ENCODE peak calls at places on chromosomes 3 and 15, in ten cellular contexts. F, A, S, V, B, K, H, N, Q and D are unnamed samples.

GRCh38 chr3:104763007-104763406 is 603.7 kb upstream of the ALCAM start:
- DNase-seq in F (no peak), A (no peak), S (no peak), V (no peak), B (no peak), K (no peak), H (no peak), N (no peak), Q (no peak), D (no peak)

GRCh38 chr15:33309602-33310276 is 1.0 kb upstream of the RYR3 start:
- DNase-seq in F (peak; percentile 67), A (peak; percentile 17), S (no peak), V (peak; percentile 91), B (no peak), K (no peak), H (no peak), N (no peak), Q (no peak), D (no peak)

GRCh38 chr3:101725192-101725889 is 927 bp downstream of the CEP97 start:
- DNase-seq in F (peak; percentile 77), A (no peak), S (peak; percentile 90), V (peak; percentile 63), B (no peak), K (peak; percentile 39), H (no peak), N (peak; percentile 35), Q (peak; percentile 17), D (peak; percentile 64)

GRCh38 chr3:74434406-74434805 is 180.1 kb downstream of the CNTN3 start:
- DNase-seq in F (no peak), A (no peak), S (no peak), V (no peak), B (no peak), K (no peak), H (no peak), N (no peak), Q (no peak), D (no peak)

GRCh38 chr3:156978471-156978961 is 152.4 kb downstream of the LEKR1 start:
- DNase-seq in F (no peak), A (no peak), S (no peak), V (no peak), B (no peak), K (no peak), H (no peak), N (no peak), Q (no peak), D (no peak)

GRCh38 chr3:46924921-46925584 is 47.5 kb downstream of the PTH1R start:
- DNase-seq in F (peak; percentile 70), A (no peak), S (peak; percentile 69), V (no peak), B (no peak), K (no peak), H (peak; percentile 40), N (peak; percentile 7), Q (peak; percentile 9), D (peak; percentile 44)

GRCh38 chr15:88803241-88803919 is at the start of gene ACAN:
- DNase-seq in F (no peak), A (no peak), S (no peak), V (peak; percentile 84), B (no peak), K (no peak), H (no peak), N (no peak), Q (no peak), D (no peak)

GRCh38 chr3:51963951-51964451 is 3.3 kb downstream of the PCBP4 start:
- DNase-seq in F (no peak), A (no peak), S (no peak), V (peak; percentile 52), B (no peak), K (no peak), H (peak; percentile 82), N (no peak), Q (no peak), D (no peak)

GRCh38 chr15:63805993-63806980 is 27.5 kb downstream of the HERC1 start:
- DNase-seq in F (no peak), A (no peak), S (no peak), V (no peak), B (no peak), K (no peak), H (no peak), N (no peak), Q (no peak), D (no peak)

GRCh38 chr3:9116351-9116750 is 133.1 kb downstream of the SRGAP3 start:
- DNase-seq in F (no peak), A (no peak), S (no peak), V (no peak), B (no peak), K (no peak), H (no peak), N (no peak), Q (no peak), D (no peak)

GRCh38 chr15:27237319-27237939 is 266.4 kb downstream of the GABRG3 start:
- DNase-seq in F (no peak), A (no peak), S (no peak), V (no peak), B (no peak), K (no peak), H (no peak), N (no peak), Q (no peak), D (no peak)

GRCh38 chr3:80997622-80998021 is 763.8 kb downstream of the GBE1 start:
- DNase-seq in F (no peak), A (no peak), S (no peak), V (no peak), B (no peak), K (no peak), H (no peak), N (no peak), Q (no peak), D (no peak)

GRCh38 chr3:157871838-157872497 is 234.3 kb downstream of the SHOX2 start:
- DNase-seq in F (no peak), A (no peak), S (no peak), V (no peak), B (no peak), K (no peak), H (no peak), N (no peak), Q (no peak), D (no peak)

GRCh38 chr3:152943645-152944044 is 108.7 kb downstream of the P2RY1 start:
- DNase-seq in F (no peak), A (peak; percentile 25), S (no peak), V (no peak), B (no peak), K (no peak), H (no peak), N (peak; percentile 33), Q (no peak), D (no peak)

GRCh38 chr3:124963755-124964154 is 29.2 kb upstream of the MUC13 start:
- DNase-seq in F (no peak), A (no peak), S (no peak), V (no peak), B (no peak), K (no peak), H (no peak), N (peak; percentile 54), Q (no peak), D (no peak)

DNA sequence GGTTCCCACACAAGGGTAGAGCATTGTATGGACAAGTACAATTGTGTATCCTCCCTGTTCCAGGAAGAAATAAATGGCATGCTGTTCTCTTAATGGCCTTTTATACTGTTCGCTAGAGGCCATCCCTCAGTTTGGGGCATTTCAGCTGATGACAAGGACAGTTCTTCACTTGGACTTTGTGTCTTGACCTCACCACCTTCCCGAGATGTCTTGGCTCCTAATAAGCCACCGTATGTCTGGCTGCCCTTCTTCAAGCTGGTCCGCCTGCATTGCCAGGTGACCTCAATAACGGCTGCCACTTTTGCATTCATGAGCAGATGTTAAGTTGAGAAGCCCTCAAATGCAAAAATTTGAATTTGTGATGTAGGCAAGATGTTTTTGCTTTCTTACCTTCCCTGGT is 24.1 kb downstream of the ZBTB38 start:
- DNase-seq in F (no peak), A (no peak), S (no peak), V (no peak), B (no peak), K (no peak), H (no peak), N (no peak), Q (no peak), D (no peak)
- H3K27ac ChIP-seq in F (no peak overlapping the region), A (no peak overlapping the region), S (no peak overlapping the region), V (peak overlapping the region; percentile 94), B (peak overlapping the region; percentile 31), K (no peak overlapping the region), H (no peak overlapping the region), N (no peak overlapping the region), Q (no peak overlapping the region), D (no peak overlapping the region)

GRCh38 chr15:66646308-66646707 is 55.7 kb upstream of the SMAD6 start:
- DNase-seq in F (no peak), A (no peak), S (peak; percentile 51), V (no peak), B (no peak), K (no peak), H (no peak), N (no peak), Q (no peak), D (no peak)
- H3K36me3 ChIP-seq in F (no peaks in the 10 kb centered on the region), A (no peaks in the 10 kb centered on the region), S (no peaks in the 10 kb centered on the region), V (no peaks in the 10 kb centered on the region), B (no peaks in the 10 kb centered on the region), K (no peaks in the 10 kb centered on the region), H (no peaks in the 10 kb centered on the region), N (no peaks in the 10 kb centered on the region), Q (no peaks in the 10 kb centered on the region), D (no peaks in the 10 kb centered on the region)

DNA sequence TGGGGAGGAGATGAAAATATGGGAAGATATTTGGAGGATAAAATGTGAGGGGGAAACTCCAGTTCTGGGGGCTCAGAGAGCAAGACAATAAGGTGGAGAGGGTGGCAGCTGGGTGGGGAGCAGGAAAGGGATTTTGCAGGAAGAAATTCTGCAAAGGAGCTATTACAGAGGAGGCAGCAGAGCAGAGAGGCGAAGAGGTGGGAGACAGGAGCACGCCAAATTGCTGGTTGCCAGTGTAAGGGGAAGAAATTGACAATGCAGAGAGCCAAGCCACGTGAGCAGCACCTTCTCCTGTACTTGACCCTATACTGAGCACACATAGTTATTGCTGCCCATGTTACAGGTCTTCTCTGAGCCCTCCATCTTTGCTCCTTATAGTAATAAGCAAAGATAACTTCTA is 190.3 kb upstream of the ONECUT1 start:
- DNase-seq in F (no peak), A (no peak), S (no peak), V (no peak), B (no peak), K (no peak), H (no peak), N (no peak), Q (no peak), D (no peak)
- H3K4me3 ChIP-seq in F (no peak overlapping the region), A (no peak overlapping the region), S (no peak overlapping the region), V (no peak overlapping the region), B (no peak overlapping the region), K (no peak overlapping the region), H (no peak overlapping the region), N (no peak overlapping the region), Q (no peak overlapping the region), D (no peak overlapping the region)

GRCh38 chr3:17207979-17208378 is 323.2 kb downstream of the PLCL2 start:
- DNase-seq in F (no peak), A (no peak), S (no peak), V (no peak), B (no peak), K (no peak), H (no peak), N (no peak), Q (no peak), D (no peak)
- H3K27ac ChIP-seq in F (no peak overlapping the region), A (no peak overlapping the region), S (no peak overlapping the region), V (no peak overlapping the region), B (no peak overlapping the region), K (no peak overlapping the region), H (no peak overlapping the region), N (no peak overlapping the region), Q (no peak overlapping the region), D (no peak overlapping the region)